ENCODE peak calls at places on chromosomes 2 and 18, in nine cellular contexts. U, N, P, K, G, A, T, D and Q are unnamed samples.
A peak's percentile ranks its signal among the peaks of the same experiment; 100 is the strongest.

GRCh38 chr2:158993721-158994587 is 25.5 kb downstream of the TANC1 start:
- DNase-seq in U (no peak), N (no peak), P (no peak), K (no peak), G (no peak), A (no peak), T (no peak), D (no peak), Q (no peak)

GRCh38 chr18:48173557-48173956 is 235.6 kb downstream of the ZBTB7C start:
- DNase-seq in U (no peak), N (no peak), P (no peak), K (no peak), G (no peak), A (no peak), T (no peak), D (no peak), Q (no peak)

GRCh38 chr2:150438654-150439053 is 48.8 kb downstream of the RND3 start:
- DNase-seq in U (no peak), N (no peak), P (no peak), K (peak; percentile 64), G (no peak), A (no peak), T (no peak), D (no peak), Q (peak; percentile 79)

GRCh38 chr2:125280276-125280675 is 1255.2 kb downstream of the CNTNAP5 start:
- DNase-seq in U (no peak), N (no peak), P (no peak), K (no peak), G (no peak), A (no peak), T (no peak), D (no peak), Q (no peak)

GRCh38 chr2:179444056-179444455 is 179.4 kb upstream of the SESTD1 start:
- DNase-seq in U (no peak), N (no peak), P (no peak), K (no peak), G (peak; percentile 48), A (no peak), T (no peak), D (no peak), Q (no peak)

GRCh38 chr18:5596585-5596984 is 52.8 kb upstream of the EPB41L3 start:
- DNase-seq in U (no peak), N (no peak), P (no peak), K (no peak), G (no peak), A (no peak), T (no peak), D (no peak), Q (no peak)

GRCh38 chr2:80429251-80429650 is 124.7 kb upstream of the LRRTM1 start:
- DNase-seq in U (no peak), N (no peak), P (no peak), K (peak; percentile 32), G (no peak), A (no peak), T (peak; percentile 59), D (no peak), Q (peak; percentile 34)

GRCh38 chr18:73563345-73563744 is 584.3 kb downstream of the FBXO15 start:
- DNase-seq in U (no peak), N (no peak), P (no peak), K (no peak), G (peak; percentile 61), A (no peak), T (no peak), D (no peak), Q (peak; percentile 68)

GRCh38 chr2:70767094-70767698 is 804 bp downstream of the ADD2 start:
- DNase-seq in U (no peak), N (no peak), P (no peak), K (peak; percentile 79), G (no peak), A (no peak), T (no peak), D (peak; percentile 80), Q (no peak)

GRCh38 chr2:12044857-12045256 is 298.4 kb downstream of the LPIN1 start:
- DNase-seq in U (no peak), N (peak; percentile 87), P (no peak), K (no peak), G (no peak), A (no peak), T (no peak), D (peak; percentile 41), Q (no peak)

GRCh38 chr18:70822167-70822566 is 533.3 kb downstream of the SOCS6 start:
- DNase-seq in U (no peak), N (no peak), P (no peak), K (peak; percentile 51), G (no peak), A (no peak), T (no peak), D (no peak), Q (no peak)

GRCh38 chr2:80560298-80560697 is 255.7 kb upstream of the LRRTM1 start:
- DNase-seq in U (no peak), N (no peak), P (no peak), K (peak; percentile 74), G (no peak), A (no peak), T (no peak), D (no peak), Q (peak; percentile 2)

GRCh38 chr18:43170586-43170985 is 55.1 kb upstream of the RIT2 start:
- DNase-seq in U (no peak), N (no peak), P (no peak), K (no peak), G (no peak), A (no peak), T (no peak), D (no peak), Q (no peak)

GRCh38 chr2:166013878-166014277 is 60.3 kb upstream of the TTC21B start:
- DNase-seq in U (no peak), N (no peak), P (no peak), K (no peak), G (no peak), A (no peak), T (no peak), D (no peak), Q (no peak)

GRCh38 chr2:15881120-15881433 is 59.3 kb upstream of the MYCN start:
- DNase-seq in U (no peak), N (no peak), P (no peak), K (no peak), G (no peak), A (no peak), T (no peak), D (no peak), Q (no peak)

GRCh38 chr18:35682282-35682867 is 100.8 kb downstream of the GALNT1 start:
- DNase-seq in U (no peak), N (no peak), P (no peak), K (no peak), G (no peak), A (no peak), T (no peak), D (no peak), Q (no peak)

GRCh38 chr18:36012891-36013290 is 40.4 kb downstream of the RMP24 start:
- DNase-seq in U (no peak), N (no peak), P (no peak), K (no peak), G (peak; percentile 20), A (no peak), T (no peak), D (no peak), Q (no peak)

GRCh38 chr2:5077479-5078089 is 614.6 kb upstream of the SOX11 start:
- DNase-seq in U (no peak), N (no peak), P (no peak), K (peak; percentile 69), G (peak; percentile 0), A (no peak), T (no peak), D (no peak), Q (peak; percentile 13)

GRCh38 chr2:73993376-73993775 is 8.7 kb downstream of the TET3 start:
- DNase-seq in U (peak; percentile 72), N (no peak), P (no peak), K (no peak), G (no peak), A (no peak), T (no peak), D (no peak), Q (peak; percentile 30)